ENCODE peak calls at places on chromosome 4, in four cellular contexts. X, N, J and Z are unnamed samples.

GRCh38 chr4:156779046-156779445 is 192.6 kb downstream of the PDGFC start:
- DNase-seq in N (no peak), J (no peak), X (no peak), Z (no peak)

GRCh38 chr4:3340038-3340702 is 47.3 kb downstream of the RGS12 start:
- DNase-seq in N (no peak), J (peak), X (no peak), Z (no peak)

GRCh38 chr4:7761720-7762119 is 177.9 kb downstream of the AFAP1 start:
- DNase-seq in J (peak), X (peak), N (peak), Z (no peak)

GRCh38 chr4:88059781-88060180 is 52.3 kb downstream of the PKD2 start:
- DNase-seq in X (no peak), N (no peak), J (no peak), Z (no peak)

GRCh38 chr4:82230310-82230709 is 143.5 kb downstream of the HNRNPD start:
- DNase-seq in X (no peak), J (no peak), N (no peak), Z (no peak)

GRCh38 chr4:146098978-146099377 is 76.5 kb upstream of the LSM6 start:
- DNase-seq in N (no peak), J (no peak), X (no peak), Z (no peak)

GRCh38 chr4:169724251-169724650 is 33.5 kb downstream of the HPF1 start:
- DNase-seq in J (no peak), N (no peak), X (no peak), Z (no peak)

GRCh38 chr4:26021417-26022345 is 107.7 kb downstream of the SMIM20 start:
- DNase-seq in X (no peak), N (no peak), J (no peak), Z (no peak)

GRCh38 chr4:90120815-90121214 is 6.4 kb upstream of the CCSER1 start:
- DNase-seq in N (no peak), X (no peak), J (no peak), Z (no peak)

GRCh38 chr4:94714360-94714759 is 43.4 kb upstream of the BMPR1B start:
- DNase-seq in J (no peak), N (no peak), X (no peak), Z (no peak)

GRCh38 chr4:175035907-175036306 is 117.7 kb downstream of the ADAM29 start:
- DNase-seq in J (no peak), N (no peak), X (no peak), Z (no peak)

GRCh38 chr4:2570551-2571222 is 34.2 kb downstream of the FAM193A start:
- DNase-seq in N (peak), X (peak), J (peak), Z (no peak)

GRCh38 chr4:25923745-25924144 is 9.7 kb downstream of the SMIM20 start:
- DNase-seq in J (no peak), N (no peak), X (no peak), Z (no peak)

GRCh38 chr4:180437601-180438000 is 1805.6 kb upstream of the TENM3 start:
- DNase-seq in X (no peak), N (no peak), J (no peak), Z (no peak)

GRCh38 chr4:8303485-8304281 is 34.1 kb downstream of the HTRA3 start:
- DNase-seq in N (no peak), X (no peak), J (peak), Z (peak)

GRCh38 chr4:154471924-154472323 is 19.7 kb downstream of the DCHS2 start:
- DNase-seq in J (no peak), N (no peak), X (no peak), Z (no peak)

GRCh38 chr4:42596918-42597317 is 60.0 kb downstream of the ATP8A1 start:
- DNase-seq in N (no peak), X (no peak), J (no peak), Z (no peak)

GRCh38 chr4:184310881-184311709 is 93.4 kb upstream of the ENPP6 start:
- DNase-seq in J (peak), N (no peak), X (peak), Z (no peak)

GRCh38 chr4:159070742-159071141 is 32.1 kb upstream of the RAPGEF2 start:
- DNase-seq in X (no peak), N (no peak), J (no peak), Z (no peak)

GRCh38 chr4:76879731-76880364 is 18.1 kb downstream of the SOWAHB start:
- DNase-seq in J (no peak), N (no peak), X (no peak), Z (no peak)

GRCh38 chr4:38752393-38752961 is 30.3 kb downstream of the TLR10 start:
- DNase-seq in J (no peak), N (no peak), X (no peak), Z (no peak)

GRCh38 chr4:44038811-44039210 is 409.8 kb downstream of the KCTD8 start:
- DNase-seq in X (no peak), N (no peak), J (no peak), Z (no peak)

GRCh38 chr4:3660928-3661515 is 105.2 kb upstream of the ADRA2C start:
- DNase-seq in J (no peak), N (no peak), X (no peak), Z (no peak)

GRCh38 chr4:40980318-40980883 is 230.6 kb downstream of the NSUN7 start:
- DNase-seq in N (no peak), J (no peak), X (no peak), Z (no peak)

GRCh38 chr4:113540859-113541258 is 220.7 kb downstream of the CAMK2D start:
- DNase-seq in J (no peak), N (peak), X (no peak), Z (no peak)

GRCh38 chr4:182504440-182504839 is 261.2 kb downstream of the TENM3 start:
- DNase-seq in X (no peak), J (no peak), N (no peak), Z (no peak)